ENCODE peak calls at places on chromosomes 5 and 9, in four cellular contexts. O, E, R and D are unnamed samples.

GRCh38 chr9:5714501-5715401 is 85.8 kb downstream of the RIC1 start:
- DNase-seq in E (no peak), O (no peak), R (no peak), D (no peak)

GRCh38 chr5:156402387-156402921 is 75.5 kb downstream of the SGCD start:
- DNase-seq in E (no peak), O (peak; percentile 78), R (no peak), D (no peak)

GRCh38 chr5:73591698-73592501 is 26.4 kb downstream of the UTP15 start:
- DNase-seq in E (no peak), R (peak; percentile 47), O (no peak), D (no peak)

GRCh38 chr5:178331491-178331981 is 98.9 kb upstream of the PHYKPL start:
- DNase-seq in O (no peak), E (peak; percentile 84), R (peak; percentile 20), D (no peak)

GRCh38 chr5:150612405-150612804 is 28.1 kb upstream of the SYNPO start:
- DNase-seq in O (no peak), E (no peak), R (no peak), D (no peak)

GRCh38 chr9:127979333-127980055 is 1.3 kb downstream of the EEIG1 start:
- DNase-seq in E (peak; percentile 54), R (no peak), O (peak; percentile 76), D (no peak)

GRCh38 chr5:17336054-17336453 is 118.6 kb downstream of the BASP1 start:
- DNase-seq in R (no peak), O (no peak), E (no peak), D (no peak)

GRCh38 chr9:26054600-26055516 is 376.6 kb upstream of the TUSC1 start:
- DNase-seq in O (no peak), E (no peak), R (no peak), D (no peak)

GRCh38 chr5:93062548-93062947 is 518.5 kb downstream of the NR2F1-AS1 start:
- DNase-seq in E (no peak), O (no peak), R (no peak), D (no peak)
- TF ChIP-seq CTCF in E (no peak), O (peak; percentile 20), R (peak; percentile 21), D (peak; percentile 30)

GRCh38 chr5:163478982-163479271 is 18.5 kb downstream of the HMMR start:
- DNase-seq in R (no peak), O (no peak), E (no peak), D (no peak)

GRCh38 chr5:163478126-163478981 is 17.9 kb downstream of the HMMR start:
- DNase-seq in O (no peak), E (no peak), R (no peak), D (no peak)

GRCh38 chr5:163475416-163475815 is 15.0 kb downstream of the HMMR start:
- DNase-seq in O (no peak), E (no peak), R (no peak), D (no peak)

DNA sequence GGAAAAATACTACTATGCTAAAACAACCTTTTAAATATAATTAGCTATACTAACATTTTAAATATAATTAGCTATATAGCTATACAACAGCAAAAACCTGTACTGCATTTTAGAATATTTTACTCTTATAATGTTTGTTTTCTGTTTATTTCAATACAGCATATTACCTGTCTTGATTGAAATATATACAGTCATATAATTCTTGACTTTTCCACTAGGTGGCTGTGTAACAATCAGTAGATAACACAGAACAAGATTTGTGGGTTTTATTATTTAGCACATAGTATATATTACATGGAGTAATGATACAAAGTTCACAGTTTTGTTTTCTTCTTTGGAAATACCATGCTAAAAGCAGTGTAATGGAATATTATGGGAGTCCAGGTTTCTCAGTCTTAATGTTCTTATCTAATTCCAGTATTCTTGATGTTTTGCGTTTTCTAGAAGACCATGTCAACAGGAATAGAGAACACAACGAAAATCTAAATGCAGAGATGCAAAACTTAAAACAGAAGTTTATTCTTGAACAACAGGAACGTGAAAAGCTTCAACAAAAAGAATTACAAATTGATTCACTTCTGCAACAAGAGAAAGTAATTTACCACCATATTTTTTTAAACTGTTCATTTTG is 13.3 kb downstream of the HMMR start:
- DNase-seq in E (no peak), R (no peak), O (no peak), D (no peak)
- TF ChIP-seq CTCF in E (no peak), R (no peak), O (no peak), D (peak; percentile 23)

DNA sequence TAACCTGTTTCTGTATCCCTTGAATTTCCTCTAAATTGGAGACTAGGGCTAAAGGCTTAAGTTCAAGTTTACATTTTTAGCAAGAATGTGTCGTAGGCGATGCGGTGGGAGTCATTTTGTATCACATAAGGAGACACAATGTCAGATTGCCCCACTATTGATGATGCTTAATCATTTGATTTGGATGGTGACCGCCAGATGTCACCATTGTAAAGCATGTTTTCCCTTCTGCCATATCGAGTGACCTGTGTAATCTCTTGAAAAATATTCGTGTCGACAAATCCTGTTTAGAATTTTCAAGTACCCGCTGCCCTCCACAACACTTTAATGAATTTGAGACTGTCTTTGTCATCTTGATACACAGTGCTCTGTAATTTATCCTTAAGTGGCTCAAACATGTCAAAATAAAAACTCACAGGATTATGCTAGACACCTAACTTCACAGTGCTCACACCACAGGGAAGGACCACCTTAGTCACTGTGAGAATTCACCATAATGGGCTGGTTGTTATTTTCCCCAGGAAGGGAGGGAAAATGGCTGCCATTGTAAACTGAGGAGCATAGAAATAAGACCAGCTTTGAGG is 34.5 kb upstream of the SLC46A2 start:
- DNase-seq in R (peak; percentile 21), E (no peak), O (peak; percentile 34), D (no peak)
- TF ChIP-seq CTCF in R (peak; percentile 25), E (no peak), O (no peak), D (peak; percentile 65)

DNA sequence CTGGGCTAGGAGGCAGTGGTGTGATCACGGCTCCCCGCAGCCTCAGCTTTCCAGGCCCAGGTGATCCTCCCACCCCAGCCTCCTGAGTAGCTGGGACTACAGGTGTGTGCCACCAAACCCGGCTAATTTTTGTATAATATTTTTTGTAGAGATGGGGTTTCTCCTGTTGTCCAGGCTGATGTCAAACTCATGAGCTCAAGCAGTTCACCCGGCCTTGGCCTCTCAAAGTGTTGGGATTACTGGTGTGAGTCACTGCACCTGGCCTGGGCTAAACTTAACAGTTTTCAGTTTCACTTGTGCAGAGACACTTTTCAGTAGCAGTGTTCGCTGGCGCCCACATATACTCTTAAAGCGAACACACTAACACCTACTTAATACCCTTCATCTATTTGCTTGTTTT is 205.6 kb upstream of the ZNF608 start:
- DNase-seq in R (no peak), O (peak; percentile 54), E (peak; percentile 46), D (no peak)
- TF ChIP-seq CTCF in R (no peak), O (no peak), E (no peak), D (no peak)